ENCODE peak calls at places on chromosome 21, in four cellular contexts. K is HS-5; R is OCI-M1; P is activated naive CD4-positive, alpha-beta T cell treated with anti-CD3 and anti-CD28 coated beads for 36 hours. D is an unnamed sample.

GRCh38 chr21:39034590-39035536 is 148.4 kb downstream of the PSMG1 start:
- DNase-seq in K (no peak), R (no peak), P (no peak), D (no peak)

GRCh38 chr21:45136927-45137611 is 62.7 kb downstream of the ADARB1 start:
- DNase-seq in K (peak), R (peak), P (peak), D (peak)

GRCh38 chr21:46295177-46295711 is 9.1 kb downstream of the YBEY start:
- DNase-seq in K (no peak), R (no peak), P (no peak), D (no peak)

GRCh38 chr21:46058339-46059145 is 39.4 kb upstream of the COL6A2 start:
- DNase-seq in K (no peak), R (no peak), P (no peak), D (no peak)

GRCh38 chr21:46081862-46082637 is 15.9 kb upstream of the COL6A2 start:
- DNase-seq in K (no peak), R (no peak), P (no peak), D (no peak)

GRCh38 chr21:41426656-41427311 is 745 bp downstream of the MX1 start:
- DNase-seq in K (no peak), R (no peak), P (no peak), D (no peak)

GRCh38 chr21:45110873-45111624 is 36.7 kb downstream of the ADARB1 start:
- DNase-seq in K (no peak), R (no peak), P (no peak), D (peak)

GRCh38 chr21:26116456-26117011 is 54.0 kb downstream of the APP start:
- DNase-seq in K (peak), R (no peak), P (no peak), D (peak)

GRCh38 chr21:42401164-42401563 is 2.5 kb upstream of the UBASH3A start:
- DNase-seq in K (no peak), R (no peak), P (no peak), D (no peak)

GRCh38 chr21:28485301-28486022 is 507.2 kb downstream of the LTN1 start:
- DNase-seq in K (peak), R (no peak), P (no peak), D (no peak)

GRCh38 chr21:17729455-17729854 is 89.7 kb downstream of the C21orf91 start:
- DNase-seq in K (no peak), R (no peak), P (no peak), D (no peak)

GRCh38 chr21:37452222-37452621 is 85.6 kb downstream of the DYRK1A start:
- DNase-seq in K (peak), R (no peak), P (no peak), D (peak)

GRCh38 chr21:21029159-21029558 is 30.9 kb downstream of the NCAM2 start:
- DNase-seq in K (no peak), R (peak), P (no peak), D (no peak)

GRCh38 chr21:44724926-44725325 is 13.6 kb upstream of the TSPEAR start:
- DNase-seq in K (no peak), R (no peak), P (no peak), D (no peak)

GRCh38 chr21:44920694-44921604 is at the start of gene ITGB2:
- DNase-seq in K (no peak), R (no peak), P (peak), D (no peak)

GRCh38 chr21:15688809-15689208 is 41.0 kb upstream of the USP25 start:
- DNase-seq in K (peak), R (no peak), P (no peak), D (no peak)

GRCh38 chr21:25953659-25954058 is 216.9 kb downstream of the APP start:
- DNase-seq in K (no peak), R (no peak), P (no peak), D (no peak)

GRCh38 chr21:43585924-43586411 is 73.3 kb downstream of the HSF2BP start:
- DNase-seq in K (peak), R (no peak), P (no peak), D (no peak)

GRCh38 chr21:26140185-26140584 is 30.4 kb downstream of the APP start:
- DNase-seq in K (peak), R (peak), P (no peak), D (no peak)

GRCh38 chr21:43333301-43334062 is 93.4 kb downstream of the SIK1 start:
- DNase-seq in K (peak), R (no peak), P (no peak), D (no peak)

GRCh38 chr21:43645414-43645891 is 13.8 kb downstream of the HSF2BP start:
- DNase-seq in K (no peak), R (peak), P (peak), D (peak)

GRCh38 chr21:45147473-45148315 is 73.3 kb downstream of the ADARB1 start:
- DNase-seq in K (no peak), R (no peak), P (no peak), D (no peak)

GRCh38 chr21:33069994-33070811 is at the start of gene OLIG1:
- DNase-seq in K (no peak), R (no peak), P (peak), D (peak)

GRCh38 chr21:36784942-36785341 is 86.0 kb downstream of the SIM2 start:
- DNase-seq in K (no peak), R (no peak), P (no peak), D (no peak)

GRCh38 chr21:31429500-31429899 is 85.4 kb upstream of the TIAM1 start:
- DNase-seq in K (no peak), R (no peak), P (no peak), D (no peak)

GRCh38 chr21:26041441-26042180 is 129.0 kb downstream of the APP start:
- DNase-seq in K (no peak), R (no peak), P (no peak), D (peak)

GRCh38 chr21:45536301-45537081 is 5.7 kb downstream of the SLC19A1 start:
- DNase-seq in K (no peak), R (no peak), P (no peak), D (peak)

GRCh38 chr21:39538453-39539042 is 74.2 kb upstream of the B3GALT5 start:
- DNase-seq in K (no peak), R (no peak), P (no peak), D (no peak)